ENCODE peak calls at places on chromosomes 2 and 18, in six cellular contexts. E, V, H, K, T and J are unnamed samples.
A peak's percentile ranks its signal among the peaks of the same experiment; 100 is the strongest.

GRCh38 chr2:30232027-30232800 is 880 bp downstream of the LBH start:
- DNase-seq in T (no peak), E (peak; percentile 96), V (peak; percentile 45), H (peak; percentile 89), K (peak; percentile 90), J (peak; percentile 91)

GRCh38 chr2:227374158-227374557 is 4.9 kb downstream of the TM4SF20 start:
- DNase-seq in V (peak; percentile 90), K (no peak), T (no peak), H (no peak), E (no peak), J (no peak)

GRCh38 chr18:23827681-23828080 is 138.4 kb downstream of the LAMA3 start:
- DNase-seq in H (no peak), V (no peak), T (no peak), E (no peak), K (peak; percentile 81), J (no peak)

GRCh38 chr2:43044093-43044614 is 182.3 kb downstream of the ZFP36L2 start:
- DNase-seq in E (peak; percentile 58), H (no peak), T (no peak), V (no peak), K (no peak), J (no peak)

GRCh38 chr2:98901702-98902101 is 34.3 kb downstream of the CRACDL start:
- DNase-seq in H (no peak), K (peak; percentile 42), E (no peak), V (no peak), T (no peak), J (no peak)

GRCh38 chr2:149410701-149411484 is 80.5 kb downstream of the LYPD6 start:
- DNase-seq in V (no peak), E (no peak), H (no peak), K (no peak), T (no peak), J (no peak)

GRCh38 chr2:239583879-239584859 is 183.3 kb upstream of the HDAC4 start:
- DNase-seq in V (no peak), H (no peak), E (peak; percentile 64), T (no peak), K (no peak), J (no peak)

GRCh38 chr2:169736902-169737301 is 3.3 kb downstream of the KLHL23 start:
- DNase-seq in V (no peak), T (no peak), K (no peak), H (no peak), E (no peak), J (no peak)

GRCh38 chr2:96072746-96073145 is 38.0 kb upstream of the GPAT2 start:
- DNase-seq in E (no peak), V (no peak), K (peak; percentile 81), H (no peak), T (no peak), J (no peak)

GRCh38 chr2:154637426-154637825 is 61.1 kb upstream of the KCNJ3 start:
- DNase-seq in K (no peak), H (no peak), V (no peak), E (no peak), T (no peak), J (no peak)

GRCh38 chr18:13003466-13003896 is 12.3 kb downstream of the CEP192 start:
- DNase-seq in H (no peak), E (no peak), T (peak; percentile 78), K (no peak), V (peak; percentile 80), J (peak; percentile 86)

GRCh38 chr2:106117882-106118684 is 76.0 kb downstream of the UXS1 start:
- DNase-seq in E (no peak), H (no peak), V (no peak), K (no peak), T (no peak), J (no peak)

GRCh38 chr2:175022923-175023322 is 17.7 kb upstream of the CHN1 start:
- DNase-seq in T (no peak), H (no peak), V (no peak), K (no peak), E (no peak), J (no peak)

GRCh38 chr2:40321224-40321623 is 130.7 kb downstream of the SLC8A1 start:
- DNase-seq in H (no peak), K (no peak), T (no peak), V (no peak), E (no peak), J (no peak)

GRCh38 chr2:138814123-138814883 is 34.1 kb upstream of the NXPH2 start:
- DNase-seq in T (peak; percentile 13), E (no peak), V (peak; percentile 67), K (no peak), H (no peak), J (peak; percentile 5)

GRCh38 chr2:133674433-133675331 is 106.4 kb upstream of the NCKAP5 start:
- DNase-seq in V (no peak), K (no peak), T (no peak), E (no peak), H (no peak), J (no peak)

GRCh38 chr2:104438481-104438880 is 415.4 kb upstream of the POU3F3 start:
- DNase-seq in H (no peak), E (no peak), V (no peak), K (no peak), T (no peak), J (no peak)

GRCh38 chr18:63180971-63181376 is 138.6 kb downstream of the BCL2 start:
- DNase-seq in T (no peak), V (no peak), H (no peak), E (no peak), K (no peak), J (no peak)
- TF ChIP-seq POLR2A in T (no peak), V (no peak), H (no peak), E (no peak), K (no peak), J (no peak)

DNA sequence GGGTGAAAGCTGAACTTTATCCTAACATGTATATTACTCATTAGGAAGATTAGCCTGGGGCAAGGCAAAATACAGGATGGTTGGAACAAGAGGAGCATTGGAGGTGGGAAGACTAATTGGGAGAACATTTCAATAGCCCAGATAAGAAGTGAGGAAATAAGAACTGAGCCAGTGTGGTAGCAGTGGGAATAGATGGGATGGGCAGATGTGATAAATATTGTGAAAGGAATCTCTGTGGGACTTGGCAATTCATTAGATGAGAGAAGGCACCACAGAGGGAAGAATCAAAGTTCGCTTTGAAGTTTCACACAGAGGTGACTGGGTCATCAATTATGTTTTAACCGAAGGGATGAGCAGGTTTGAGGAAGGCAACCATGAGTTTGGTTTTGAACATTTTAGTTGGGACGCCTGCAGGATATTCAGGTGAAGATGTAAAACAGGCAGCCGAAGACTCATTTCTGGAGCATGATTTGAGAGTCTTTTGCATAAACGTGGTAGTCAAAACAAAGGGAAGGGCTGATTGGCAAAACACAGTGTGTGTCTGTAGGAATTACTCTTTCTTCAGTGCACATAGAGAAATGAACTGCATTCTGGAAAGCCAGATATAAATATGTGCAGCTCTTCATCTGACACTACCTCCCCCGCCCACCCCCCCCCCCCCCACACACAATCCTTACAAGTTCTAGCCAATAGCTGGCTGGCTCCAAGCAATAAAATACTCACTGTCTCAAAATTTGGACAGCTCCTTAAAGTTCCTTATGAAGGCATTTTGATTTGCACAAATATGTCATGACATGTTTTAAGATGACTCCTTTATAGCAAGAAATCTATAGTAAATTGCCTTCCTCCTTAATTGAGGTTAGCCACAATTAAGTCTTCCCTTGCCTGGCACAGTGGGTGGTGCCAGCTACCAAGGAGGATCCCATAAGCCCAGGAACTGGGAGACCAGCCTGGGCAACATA is 1.9 kb upstream of the SLC1A4 start:
- DNase-seq in H (no peak), T (no peak), K (no peak), E (no peak), V (peak; percentile 62), J (no peak)
- TF ChIP-seq POLR2A in H (no peak), T (no peak), K (no peak), E (no peak), V (no peak), J (no peak)

DNA sequence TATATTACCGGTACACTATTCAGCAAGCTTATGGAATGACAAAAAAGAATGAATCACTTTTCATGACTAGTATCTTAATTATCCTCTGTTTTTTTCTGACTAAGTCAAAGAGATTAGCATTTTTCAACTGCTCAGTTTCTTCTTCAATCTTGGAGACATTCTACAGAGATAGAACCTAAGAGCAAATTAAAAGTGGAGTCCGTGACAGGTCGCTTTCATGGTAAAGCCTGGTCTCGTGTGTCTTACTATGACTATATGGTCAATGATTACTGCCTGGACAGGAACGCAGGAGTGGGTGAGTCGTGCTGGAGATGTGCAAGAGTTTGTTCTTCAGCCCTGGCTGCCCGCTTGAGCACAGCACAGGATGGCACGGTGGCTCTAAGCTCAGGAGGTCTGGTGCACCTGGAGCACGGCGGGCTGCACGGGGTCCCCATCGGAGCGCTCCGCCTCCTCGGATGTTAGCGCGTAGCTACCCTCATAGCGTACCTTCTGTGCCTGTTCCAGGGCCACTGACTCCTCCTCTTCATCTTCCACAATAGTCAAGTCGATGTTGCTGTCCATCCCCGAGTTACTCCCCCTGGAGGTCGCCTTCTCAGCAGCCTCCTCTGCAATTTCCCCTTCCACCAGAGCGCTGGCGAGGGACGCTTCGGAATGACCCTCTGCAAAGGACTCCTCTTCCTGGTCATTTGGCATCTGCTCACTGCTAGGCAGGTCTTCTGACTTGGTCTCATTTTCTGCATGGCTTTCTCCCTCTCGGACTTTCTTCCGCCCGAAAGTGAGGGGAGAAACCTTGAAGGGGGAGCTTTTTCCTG is 11.1 kb downstream of the CAVIN2 start:
- DNase-seq in T (no peak), E (peak; percentile 67), V (no peak), H (no peak), K (no peak), J (no peak)
- TF ChIP-seq POLR2A in T (no peak), E (no peak), V (no peak), H (no peak), K (no peak), J (no peak)

DNA sequence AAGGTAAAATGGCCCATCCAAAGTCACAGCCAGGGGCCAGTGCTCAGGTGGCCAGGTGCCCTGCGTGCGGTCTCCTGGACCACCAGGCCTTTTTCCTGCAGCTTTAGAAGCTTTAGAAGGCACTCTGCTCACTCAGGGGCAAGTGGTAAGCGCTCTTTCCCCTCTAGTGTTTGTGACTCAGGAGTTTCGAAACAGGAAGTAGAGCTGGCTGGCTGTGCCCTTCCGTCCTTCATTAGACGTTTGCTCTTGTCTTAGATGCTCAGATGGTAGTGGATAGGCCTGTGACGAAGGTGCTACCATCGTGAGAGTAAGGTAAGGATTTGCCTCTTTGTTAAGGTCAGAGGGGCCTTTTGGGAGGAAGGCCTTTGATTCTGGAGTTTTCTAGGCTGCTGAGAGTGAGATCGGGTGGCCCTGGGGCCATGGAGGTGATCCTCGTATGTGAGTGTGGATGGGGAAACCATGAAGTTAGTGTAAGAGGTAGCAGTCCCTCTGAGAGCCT is at the start of gene CASP8:
- DNase-seq in V (peak; percentile 95), H (peak; percentile 86), E (peak; percentile 88), K (peak; percentile 82), T (no peak), J (peak; percentile 63)
- TF ChIP-seq POLR2A in V (peak; percentile 73), H (peak; percentile 63), E (no peak), K (no peak), T (no peak), J (peak; percentile 69)

DNA sequence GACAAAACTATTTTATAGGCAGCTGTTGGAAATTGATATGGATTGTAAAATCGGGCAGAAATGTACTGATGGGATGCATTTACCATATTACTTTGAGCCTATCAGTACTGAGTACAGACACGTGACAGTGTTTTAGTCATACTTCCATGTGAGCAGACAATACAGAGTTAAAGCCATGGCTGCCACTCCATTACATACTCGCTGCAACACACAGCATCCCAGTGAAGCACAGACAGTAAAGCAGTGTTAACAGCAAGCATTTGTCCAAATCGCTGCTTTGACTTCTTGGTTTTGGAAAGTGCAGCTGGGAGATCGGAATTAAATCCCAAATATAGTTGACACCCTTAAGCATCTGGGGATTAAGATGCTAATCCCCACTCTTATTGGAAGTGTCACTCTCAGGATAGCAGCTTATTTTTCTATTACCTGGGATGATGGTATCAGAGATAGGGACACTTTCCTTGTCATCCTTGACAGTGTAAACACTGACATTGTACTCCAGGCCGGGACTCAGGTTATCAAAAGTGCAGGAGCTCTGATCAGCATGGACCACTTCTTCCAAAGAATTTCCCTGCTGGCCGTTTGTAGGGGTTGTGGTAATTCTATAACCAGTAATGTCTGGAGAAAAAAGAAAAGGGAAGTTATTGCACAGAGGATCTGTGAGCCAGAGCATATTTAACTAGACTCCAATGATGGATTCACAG is 41.6 kb downstream of the FN1 start:
- DNase-seq in E (no peak), V (peak; percentile 16), T (no peak), K (no peak), H (no peak), J (no peak)
- TF ChIP-seq POLR2A in E (no peak), V (no peak), T (no peak), K (no peak), H (no peak), J (no peak)